ENCODE peak calls at places on chromosomes 5 and 9, in ten cellular contexts. One of them, this sample, is unnamed.
A peak's percentile ranks its signal among the peaks of the same experiment; 100 is the strongest.

GRCh38 chr9:112012026-112012902 is 115.7 kb downstream of the UGCG start:
- DNase-seq in body of pancreas: peak; percentile 81
- DNase-seq in psoas muscle: peak; percentile 67
- DNase-seq in mammary epithelial cell: peak; percentile 91
- DNase-seq in heart right ventricle: peak; percentile 22
- DNase-seq in SJSA1: peak; percentile 92
- DNase-seq in esophagus squamous epithelium: no peak
- DNase-seq in coronary artery: no peak
- DNase-seq in PC-9: peak; percentile 91
- DNase-seq in uterus: peak; percentile 67
- DNase-seq in this sample: peak; percentile 77

GRCh38 chr5:34507948-34508347 is 148.2 kb upstream of the RAI14 start:
- DNase-seq in coronary artery: no peak
- DNase-seq in body of pancreas: no peak
- DNase-seq in uterus: no peak
- DNase-seq in mammary epithelial cell: no peak
- DNase-seq in SJSA1: no peak
- DNase-seq in esophagus squamous epithelium: no peak
- DNase-seq in PC-9: peak; percentile 61
- DNase-seq in heart right ventricle: no peak
- DNase-seq in psoas muscle: no peak
- DNase-seq in this sample: no peak

GRCh38 chr9:37413311-37413710 is 9.2 kb upstream of the GRHPR start:
- DNase-seq in mammary epithelial cell: peak; percentile 52
- DNase-seq in esophagus squamous epithelium: no peak
- DNase-seq in body of pancreas: no peak
- DNase-seq in uterus: no peak
- DNase-seq in SJSA1: no peak
- DNase-seq in heart right ventricle: no peak
- DNase-seq in coronary artery: no peak
- DNase-seq in PC-9: no peak
- DNase-seq in psoas muscle: no peak
- DNase-seq in this sample: no peak

GRCh38 chr5:36692791-36693763 is 86.7 kb downstream of the SLC1A3 start:
- DNase-seq in mammary epithelial cell: peak; percentile 57
- DNase-seq in SJSA1: peak; percentile 80
- DNase-seq in coronary artery: no peak
- DNase-seq in psoas muscle: peak; percentile 91
- DNase-seq in PC-9: peak; percentile 59
- DNase-seq in uterus: peak; percentile 51
- DNase-seq in heart right ventricle: peak; percentile 77
- DNase-seq in body of pancreas: peak; percentile 79
- DNase-seq in esophagus squamous epithelium: no peak
- DNase-seq in this sample: peak; percentile 43

GRCh38 chr9:109198736-109199384 is 31.8 kb upstream of the FRRS1L start:
- DNase-seq in uterus: no peak
- DNase-seq in psoas muscle: no peak
- DNase-seq in coronary artery: no peak
- DNase-seq in body of pancreas: no peak
- DNase-seq in SJSA1: no peak
- DNase-seq in esophagus squamous epithelium: no peak
- DNase-seq in PC-9: no peak
- DNase-seq in mammary epithelial cell: no peak
- DNase-seq in heart right ventricle: no peak
- DNase-seq in this sample: no peak

GRCh38 chr9:79685576-79685975 is 113.8 kb downstream of the TLE4 start:
- DNase-seq in PC-9: no peak
- DNase-seq in coronary artery: no peak
- DNase-seq in uterus: no peak
- DNase-seq in heart right ventricle: no peak
- DNase-seq in esophagus squamous epithelium: no peak
- DNase-seq in mammary epithelial cell: peak; percentile 49
- DNase-seq in body of pancreas: no peak
- DNase-seq in psoas muscle: no peak
- DNase-seq in SJSA1: no peak
- DNase-seq in this sample: no peak

GRCh38 chr5:53430618-53431252 is 49.7 kb upstream of the FST start:
- DNase-seq in uterus: no peak
- DNase-seq in esophagus squamous epithelium: no peak
- DNase-seq in heart right ventricle: no peak
- DNase-seq in mammary epithelial cell: peak; percentile 72
- DNase-seq in psoas muscle: no peak
- DNase-seq in body of pancreas: no peak
- DNase-seq in coronary artery: no peak
- DNase-seq in PC-9: no peak
- DNase-seq in SJSA1: no peak
- DNase-seq in this sample: no peak

GRCh38 chr9:35267716-35268115 is 105.9 kb downstream of the UNC13B start:
- DNase-seq in SJSA1: no peak
- DNase-seq in PC-9: no peak
- DNase-seq in coronary artery: no peak
- DNase-seq in heart right ventricle: no peak
- DNase-seq in esophagus squamous epithelium: no peak
- DNase-seq in uterus: no peak
- DNase-seq in mammary epithelial cell: peak; percentile 9
- DNase-seq in psoas muscle: no peak
- DNase-seq in body of pancreas: no peak
- DNase-seq in this sample: no peak

GRCh38 chr5:138675998-138676397 is 77.2 kb upstream of the CTNNA1 start:
- DNase-seq in heart right ventricle: no peak
- DNase-seq in coronary artery: no peak
- DNase-seq in esophagus squamous epithelium: no peak
- DNase-seq in psoas muscle: no peak
- DNase-seq in SJSA1: no peak
- DNase-seq in PC-9: no peak
- DNase-seq in body of pancreas: peak; percentile 74
- DNase-seq in mammary epithelial cell: no peak
- DNase-seq in uterus: no peak
- DNase-seq in this sample: no peak
- H3K27ac ChIP-seq in heart right ventricle: no peak overlapping the region
- H3K27ac ChIP-seq in coronary artery: no peak overlapping the region
- H3K27ac ChIP-seq in esophagus squamous epithelium: no peak overlapping the region
- H3K27ac ChIP-seq in psoas muscle: no peak overlapping the region
- H3K27ac ChIP-seq in SJSA1: no peak overlapping the region
- H3K27ac ChIP-seq in PC-9: no peak overlapping the region
- H3K27ac ChIP-seq in body of pancreas: peak overlapping the region; percentile 12
- H3K27ac ChIP-seq in mammary epithelial cell: no peak overlapping the region
- H3K27ac ChIP-seq in uterus: no peak overlapping the region
- H3K27ac ChIP-seq in this sample: no peak overlapping the region

GRCh38 chr5:141356950-141357349 is 2.1 kb downstream of the PCDHGA4 start:
- DNase-seq in esophagus squamous epithelium: no peak
- DNase-seq in heart right ventricle: no peak
- DNase-seq in psoas muscle: peak; percentile 35
- DNase-seq in uterus: no peak
- DNase-seq in body of pancreas: no peak
- DNase-seq in mammary epithelial cell: no peak
- DNase-seq in PC-9: no peak
- DNase-seq in SJSA1: no peak
- DNase-seq in coronary artery: no peak
- DNase-seq in this sample: no peak

GRCh38 chr5:141356133-141356532 is 1.3 kb downstream of the PCDHGA4 start:
- DNase-seq in psoas muscle: no peak
- DNase-seq in uterus: no peak
- DNase-seq in SJSA1: no peak
- DNase-seq in PC-9: no peak
- DNase-seq in coronary artery: no peak
- DNase-seq in mammary epithelial cell: no peak
- DNase-seq in heart right ventricle: no peak
- DNase-seq in body of pancreas: no peak
- DNase-seq in esophagus squamous epithelium: no peak
- DNase-seq in this sample: no peak

GRCh38 chr5:141354900-141355469 is at the start of gene PCDHGA4:
- DNase-seq in psoas muscle: peak; percentile 44
- DNase-seq in PC-9: no peak
- DNase-seq in esophagus squamous epithelium: no peak
- DNase-seq in SJSA1: no peak
- DNase-seq in uterus: no peak
- DNase-seq in heart right ventricle: no peak
- DNase-seq in body of pancreas: no peak
- DNase-seq in coronary artery: no peak
- DNase-seq in mammary epithelial cell: no peak
- DNase-seq in this sample: no peak

GRCh38 chr5:141351591-141351990 is 1.7 kb downstream of the PCDHGB1 start:
- DNase-seq in uterus: no peak
- DNase-seq in heart right ventricle: no peak
- DNase-seq in esophagus squamous epithelium: no peak
- DNase-seq in psoas muscle: no peak
- DNase-seq in coronary artery: no peak
- DNase-seq in PC-9: no peak
- DNase-seq in mammary epithelial cell: no peak
- DNase-seq in body of pancreas: no peak
- DNase-seq in SJSA1: no peak
- DNase-seq in this sample: no peak

DNA sequence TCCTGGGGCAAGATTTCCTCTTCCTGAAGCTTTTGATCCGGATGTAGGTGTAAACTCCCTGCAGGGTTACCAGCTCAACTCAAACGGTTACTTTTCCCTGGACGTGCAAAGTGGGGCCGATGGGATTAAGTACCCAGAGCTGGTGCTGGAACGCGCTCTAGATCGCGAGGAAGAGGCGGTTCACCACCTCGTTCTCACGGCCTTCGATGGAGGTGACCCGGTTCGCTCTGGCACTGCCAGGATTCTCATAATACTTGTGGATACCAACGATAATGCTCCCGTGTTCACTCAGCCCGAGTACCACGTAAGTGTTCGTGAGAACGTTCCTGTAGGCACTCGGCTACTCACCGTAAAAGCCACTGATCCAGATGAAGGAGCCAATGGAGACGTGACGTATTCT is 820 bp downstream of the PCDHGA4 start:
- DNase-seq in mammary epithelial cell: no peak
- DNase-seq in heart right ventricle: no peak
- DNase-seq in uterus: no peak
- DNase-seq in SJSA1: no peak
- DNase-seq in PC-9: no peak
- DNase-seq in coronary artery: no peak
- DNase-seq in esophagus squamous epithelium: no peak
- DNase-seq in psoas muscle: no peak
- DNase-seq in body of pancreas: no peak
- DNase-seq in this sample: no peak
- H3K4me3 ChIP-seq in mammary epithelial cell: no peak overlapping the region
- H3K4me3 ChIP-seq in heart right ventricle: peak overlapping the region; percentile 26
- H3K4me3 ChIP-seq in uterus: no peak overlapping the region
- H3K4me3 ChIP-seq in SJSA1: no peak overlapping the region
- H3K4me3 ChIP-seq in PC-9: no peak overlapping the region
- H3K4me3 ChIP-seq in coronary artery: peak overlapping the region; percentile 60
- H3K4me3 ChIP-seq in esophagus squamous epithelium: peak overlapping the region; percentile 47
- H3K4me3 ChIP-seq in psoas muscle: peak overlapping the region; percentile 59
- H3K4me3 ChIP-seq in body of pancreas: no peak overlapping the region
- H3K4me3 ChIP-seq in this sample: peak overlapping the region; percentile 51

DNA sequence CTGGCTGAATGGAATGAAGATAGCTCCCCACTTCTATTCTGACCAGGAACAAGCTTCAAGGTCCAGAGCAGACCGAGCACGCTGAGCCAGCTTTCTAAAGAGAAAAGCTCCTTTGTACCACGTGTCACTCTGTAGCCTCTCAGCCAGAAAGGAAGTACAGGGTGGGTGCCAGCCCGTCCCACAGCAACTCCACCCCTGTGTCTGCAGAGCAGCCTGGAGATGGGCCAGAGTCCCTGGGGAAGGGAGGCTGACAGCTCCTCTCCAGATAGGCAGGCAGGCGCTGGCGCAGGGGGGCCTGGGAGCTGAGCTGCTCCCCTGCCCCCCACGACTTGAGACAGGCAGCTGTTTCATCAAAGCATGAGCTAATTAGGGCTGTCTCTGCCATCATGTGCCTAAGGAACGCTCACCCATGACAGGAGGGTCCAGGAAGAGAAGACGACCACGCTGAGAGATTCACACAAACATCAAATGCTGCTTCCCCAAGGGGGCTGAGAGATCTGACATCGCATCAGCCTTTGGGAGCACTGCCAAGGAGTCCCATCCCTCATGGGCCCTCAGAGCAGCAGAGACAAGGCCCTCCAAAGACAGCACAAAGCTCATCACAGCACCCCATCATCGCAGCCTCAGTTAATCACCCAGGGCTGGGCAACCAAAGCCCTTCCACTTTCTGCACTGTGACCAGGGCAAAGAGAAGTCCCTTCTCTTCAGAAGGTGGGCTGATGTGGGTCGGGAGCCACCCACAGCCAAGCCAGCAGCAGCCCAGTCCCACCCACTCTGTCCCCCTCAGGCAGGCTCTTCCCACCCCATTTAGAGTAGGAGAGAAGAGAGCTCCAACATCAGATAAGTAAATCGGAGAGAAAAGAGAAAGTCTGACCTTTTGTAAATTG is 78.5 kb upstream of the LRRTM2 start:
- DNase-seq in body of pancreas: peak; percentile 89
- DNase-seq in psoas muscle: peak; percentile 92
- DNase-seq in uterus: peak; percentile 82
- DNase-seq in SJSA1: no peak
- DNase-seq in PC-9: no peak
- DNase-seq in esophagus squamous epithelium: no peak
- DNase-seq in mammary epithelial cell: no peak
- DNase-seq in coronary artery: peak; percentile 84
- DNase-seq in heart right ventricle: peak; percentile 91
- DNase-seq in this sample: no peak
- H3K27ac ChIP-seq in body of pancreas: peak overlapping the region; percentile 82
- H3K27ac ChIP-seq in psoas muscle: peak overlapping the region; percentile 80
- H3K27ac ChIP-seq in uterus: peak overlapping the region; percentile 79
- H3K27ac ChIP-seq in SJSA1: no peak overlapping the region
- H3K27ac ChIP-seq in PC-9: no peak overlapping the region
- H3K27ac ChIP-seq in esophagus squamous epithelium: peak overlapping the region; percentile 2
- H3K27ac ChIP-seq in mammary epithelial cell: no peak overlapping the region
- H3K27ac ChIP-seq in coronary artery: peak overlapping the region; percentile 62
- H3K27ac ChIP-seq in heart right ventricle: peak overlapping the region; percentile 62
- H3K27ac ChIP-seq in this sample: no peak overlapping the region

GRCh38 chr5:138032028-138032571 is 779 bp downstream of the FAM13B start:
- DNase-seq in heart right ventricle: peak; percentile 69
- DNase-seq in mammary epithelial cell: peak; percentile 56
- DNase-seq in uterus: peak; percentile 54
- DNase-seq in psoas muscle: peak; percentile 75
- DNase-seq in esophagus squamous epithelium: peak; percentile 36
- DNase-seq in body of pancreas: peak; percentile 69
- DNase-seq in SJSA1: no peak
- DNase-seq in coronary artery: no peak
- DNase-seq in PC-9: peak; percentile 55
- DNase-seq in this sample: no peak

GRCh38 chr5:138035605-138036537 is 3.0 kb upstream of the FAM13B start:
- DNase-seq in coronary artery: peak; percentile 73
- DNase-seq in PC-9: peak; percentile 79
- DNase-seq in uterus: peak; percentile 38
- DNase-seq in psoas muscle: peak; percentile 57
- DNase-seq in esophagus squamous epithelium: peak; percentile 3
- DNase-seq in heart right ventricle: peak; percentile 74
- DNase-seq in body of pancreas: peak; percentile 81
- DNase-seq in SJSA1: peak; percentile 80
- DNase-seq in mammary epithelial cell: peak; percentile 77
- DNase-seq in this sample: peak; percentile 68

GRCh38 chr5:138033275-138033808 is 463 bp upstream of the FAM13B start:
- DNase-seq in body of pancreas: no peak
- DNase-seq in psoas muscle: no peak
- DNase-seq in uterus: no peak
- DNase-seq in coronary artery: no peak
- DNase-seq in heart right ventricle: no peak
- DNase-seq in mammary epithelial cell: peak; percentile 45
- DNase-seq in SJSA1: no peak
- DNase-seq in PC-9: no peak
- DNase-seq in esophagus squamous epithelium: no peak
- DNase-seq in this sample: no peak

GRCh38 chr5:138032572-138033274 is at the start of gene FAM13B:
- DNase-seq in uterus: peak; percentile 79
- DNase-seq in psoas muscle: peak; percentile 90
- DNase-seq in heart right ventricle: peak; percentile 77
- DNase-seq in esophagus squamous epithelium: peak; percentile 39
- DNase-seq in SJSA1: peak; percentile 88
- DNase-seq in coronary artery: peak; percentile 88
- DNase-seq in PC-9: peak; percentile 58
- DNase-seq in mammary epithelial cell: peak; percentile 77
- DNase-seq in body of pancreas: peak; percentile 76
- DNase-seq in this sample: no peak

DNA sequence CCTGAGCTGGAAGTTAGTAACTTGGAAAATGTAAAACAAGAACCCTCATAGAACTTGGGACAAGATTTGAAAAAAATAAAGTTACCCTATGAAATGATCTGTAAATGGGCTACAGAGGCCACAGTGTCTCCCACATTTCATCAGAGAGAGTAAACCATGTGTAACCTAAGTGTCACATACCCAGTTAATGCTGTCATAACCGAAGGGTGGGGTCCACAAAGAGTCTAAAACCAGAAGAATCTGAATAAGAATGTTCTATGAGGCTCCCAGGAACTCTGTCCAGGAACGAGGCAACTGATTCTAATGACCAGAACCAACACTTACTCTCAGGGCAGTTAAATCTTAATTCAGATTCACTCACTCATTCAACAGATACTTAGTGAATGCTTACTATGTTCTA is 1.0 kb upstream of the FAM13B start:
- DNase-seq in heart right ventricle: no peak
- DNase-seq in SJSA1: peak; percentile 61
- DNase-seq in uterus: no peak
- DNase-seq in mammary epithelial cell: peak; percentile 40
- DNase-seq in coronary artery: no peak
- DNase-seq in esophagus squamous epithelium: no peak
- DNase-seq in body of pancreas: no peak
- DNase-seq in psoas muscle: no peak
- DNase-seq in PC-9: peak; percentile 75
- DNase-seq in this sample: no peak
- H3K4me3 ChIP-seq in heart right ventricle: no peak overlapping the region
- H3K4me3 ChIP-seq in SJSA1: peak overlapping the region; percentile 99
- H3K4me3 ChIP-seq in uterus: peak overlapping the region; percentile 100
- H3K4me3 ChIP-seq in mammary epithelial cell: peak overlapping the region; percentile 81
- H3K4me3 ChIP-seq in coronary artery: no peak overlapping the region
- H3K4me3 ChIP-seq in esophagus squamous epithelium: peak overlapping the region; percentile 100
- H3K4me3 ChIP-seq in body of pancreas: no peak overlapping the region
- H3K4me3 ChIP-seq in psoas muscle: peak overlapping the region; percentile 82
- H3K4me3 ChIP-seq in PC-9: peak overlapping the region; percentile 59
- H3K4me3 ChIP-seq in this sample: peak overlapping the region; percentile 96